ENCODE peak calls at places on chromosomes 12 and 14, in four cellular contexts. One of them, this sample, is unnamed.

GRCh38 chr12:46983393-46983793 is 96.0 kb upstream of the PCED1B start:
- DNase-seq in HS-5: no peak
- DNase-seq in naive B cell: no peak
- DNase-seq in activated CD4-positive, alpha-beta T cell treated with anti-CD3 and anti-CD28 coated beads, Interleukin-2, amount 50 U/mL, for 48 hours: no peak
- DNase-seq in this sample: no peak

GRCh38 chr12:71941174-71941573 is 2.5 kb downstream of the TPH2 start:
- DNase-seq in activated CD4-positive, alpha-beta T cell treated with anti-CD3 and anti-CD28 coated beads, Interleukin-2, amount 50 U/mL, for 48 hours: no peak
- DNase-seq in naive B cell: no peak
- DNase-seq in HS-5: no peak
- DNase-seq in this sample: no peak

GRCh38 chr14:82159624-82160023 is 626.0 kb upstream of the SEL1L start:
- DNase-seq in activated CD4-positive, alpha-beta T cell treated with anti-CD3 and anti-CD28 coated beads, Interleukin-2, amount 50 U/mL, for 48 hours: no peak
- DNase-seq in naive B cell: no peak
- DNase-seq in HS-5: peak
- DNase-seq in this sample: no peak

GRCh38 chr14:54483848-54484247 is 4.9 kb downstream of the GMFB start:
- DNase-seq in activated CD4-positive, alpha-beta T cell treated with anti-CD3 and anti-CD28 coated beads, Interleukin-2, amount 50 U/mL, for 48 hours: no peak
- DNase-seq in naive B cell: no peak
- DNase-seq in HS-5: no peak
- DNase-seq in this sample: no peak

GRCh38 chr12:90305379-90305778 is 596.7 kb upstream of the ATP2B1 start:
- DNase-seq in naive B cell: no peak
- DNase-seq in activated CD4-positive, alpha-beta T cell treated with anti-CD3 and anti-CD28 coated beads, Interleukin-2, amount 50 U/mL, for 48 hours: no peak
- DNase-seq in HS-5: no peak
- DNase-seq in this sample: no peak

GRCh38 chr14:68468437-68469207 is 324.2 kb downstream of the ZFP36L1 start:
- DNase-seq in HS-5: no peak
- DNase-seq in activated CD4-positive, alpha-beta T cell treated with anti-CD3 and anti-CD28 coated beads, Interleukin-2, amount 50 U/mL, for 48 hours: peak
- DNase-seq in naive B cell: no peak
- DNase-seq in this sample: peak

GRCh38 chr14:68927956-68928675 is 51.0 kb downstream of the ACTN1 start:
- DNase-seq in naive B cell: no peak
- DNase-seq in HS-5: no peak
- DNase-seq in activated CD4-positive, alpha-beta T cell treated with anti-CD3 and anti-CD28 coated beads, Interleukin-2, amount 50 U/mL, for 48 hours: no peak
- DNase-seq in this sample: peak

GRCh38 chr12:89427508-89428156 is 75.3 kb upstream of the DUSP6 start:
- DNase-seq in activated CD4-positive, alpha-beta T cell treated with anti-CD3 and anti-CD28 coated beads, Interleukin-2, amount 50 U/mL, for 48 hours: no peak
- DNase-seq in HS-5: no peak
- DNase-seq in naive B cell: no peak
- DNase-seq in this sample: peak

GRCh38 chr14:106665814-106666213 is 1139.4 kb downstream of the TMEM121 start:
- DNase-seq in naive B cell: no peak
- DNase-seq in activated CD4-positive, alpha-beta T cell treated with anti-CD3 and anti-CD28 coated beads, Interleukin-2, amount 50 U/mL, for 48 hours: peak
- DNase-seq in HS-5: no peak
- DNase-seq in this sample: no peak

GRCh38 chr12:26121841-26122680 is 2.8 kb downstream of the BHLHE41 start:
- DNase-seq in naive B cell: peak
- DNase-seq in HS-5: no peak
- DNase-seq in activated CD4-positive, alpha-beta T cell treated with anti-CD3 and anti-CD28 coated beads, Interleukin-2, amount 50 U/mL, for 48 hours: peak
- DNase-seq in this sample: peak

GRCh38 chr12:22578328-22578727 is 34.0 kb upstream of the C2CD5 start:
- DNase-seq in activated CD4-positive, alpha-beta T cell treated with anti-CD3 and anti-CD28 coated beads, Interleukin-2, amount 50 U/mL, for 48 hours: no peak
- DNase-seq in HS-5: no peak
- DNase-seq in naive B cell: no peak
- DNase-seq in this sample: no peak